ENCODE peak calls at places on chromosomes 7 and 10, in six cellular contexts. W is Kasumi-1; I is COR-L47; X is activated CD8-positive, alpha-beta memory T cell treated with anti-CD3 and anti-CD28 coated beads, Interleukin-2, amount 50 U/mL, for 48 hours; Q is iris pigment epithelial cell; V is HT-29. R is an unnamed sample.

GRCh38 chr7:123154231-123154860 is 45.4 kb downstream of the SLC13A1 start:
- DNase-seq in W (peak), I (peak), X (peak), Q (peak), V (peak), R (no peak)

GRCh38 chr7:77786741-77787140 is 11.5 kb downstream of the TMEM60 start:
- DNase-seq in W (no peak), I (no peak), X (no peak), Q (no peak), V (no peak), R (no peak)

GRCh38 chr10:1679821-1680650 is 57.3 kb downstream of the ADARB2 start:
- DNase-seq in W (no peak), I (no peak), X (no peak), Q (no peak), V (no peak), R (no peak)

GRCh38 chr10:12841426-12841825 is 160.1 kb downstream of the CCDC3 start:
- DNase-seq in W (no peak), I (no peak), X (no peak), Q (no peak), V (no peak), R (no peak)

GRCh38 chr7:89914673-89915072 is 239.6 kb upstream of the STEAP1 start:
- DNase-seq in W (no peak), I (no peak), X (no peak), Q (no peak), V (no peak), R (no peak)

GRCh38 chr7:115070311-115070710 is 148.4 kb downstream of the MDFIC start:
- DNase-seq in W (no peak), I (no peak), X (no peak), Q (peak), V (no peak), R (no peak)

GRCh38 chr7:94511763-94512162 is 2.2 kb downstream of the CASD1 start:
- DNase-seq in W (no peak), I (no peak), X (no peak), Q (peak), V (peak), R (no peak)

GRCh38 chr10:78424721-78425120 is 391.1 kb downstream of the RPS24 start:
- DNase-seq in W (peak), I (no peak), X (no peak), Q (peak), V (peak), R (no peak)

GRCh38 chr10:103140469-103140868 is 52.6 kb downstream of the NT5C2 start:
- DNase-seq in W (no peak), I (no peak), X (no peak), Q (no peak), V (no peak), R (no peak)

GRCh38 chr10:71512213-71512745 is 115.6 kb downstream of the CDH23 start:
- DNase-seq in W (no peak), I (no peak), X (no peak), Q (no peak), V (no peak), R (no peak)

GRCh38 chr10:21349912-21350286 is 175.6 kb downstream of the SKIDA1 start:
- DNase-seq in W (no peak), I (no peak), X (no peak), Q (no peak), V (no peak), R (no peak)